ENCODE peak calls at places on chromosomes 4 and X, in nine cellular contexts. I, G, P, H, J, K, L, M and F are unnamed samples.
A peak's percentile ranks its signal among the peaks of the same experiment; 100 is the strongest.

GRCh38 chr4:159267940-159268327 is 165.1 kb downstream of the RAPGEF2 start:
- DNase-seq in P (no peak), L (no peak), G (no peak), K (no peak), H (no peak), M (no peak), I (no peak), J (no peak), F (peak; percentile 14)

GRCh38 chr4:98474408-98474844 is 184.0 kb downstream of the TSPAN5 start:
- DNase-seq in J (no peak), I (no peak), G (no peak), L (no peak), P (no peak), H (no peak), K (peak; percentile 76), M (no peak), F (no peak)

GRCh38 chr4:105146286-105147219 is at the start of gene TET2:
- DNase-seq in I (peak; percentile 79), J (peak; percentile 70), G (peak; percentile 95), M (peak; percentile 79), H (peak; percentile 93), K (peak; percentile 83), P (peak; percentile 76), L (peak; percentile 50), F (peak; percentile 87)

GRCh38 chr4:37726666-37727065 is 40.5 kb upstream of the RELL1 start:
- DNase-seq in G (no peak), P (no peak), L (no peak), H (no peak), K (no peak), M (no peak), J (no peak), I (no peak), F (no peak)

GRCh38 chrX:127259742-127260141 is 440.2 kb downstream of the PRR32 start:
- DNase-seq in G (no peak), K (no peak), J (no peak), L (no peak), I (no peak), P (no peak), M (no peak), H (no peak), F (no peak)

GRCh38 chr4:1317177-1318045 is 27.7 kb downstream of the MAEA start:
- DNase-seq in M (no peak), K (no peak), I (no peak), J (no peak), G (peak; percentile 51), H (peak; percentile 70), P (no peak), L (no peak), F (no peak)

GRCh38 chr4:170198742-170199141 is 109.0 kb upstream of the AADAT start:
- DNase-seq in K (no peak), I (no peak), J (peak; percentile 20), H (no peak), G (no peak), L (no peak), P (no peak), M (no peak), F (no peak)

GRCh38 chr4:52051213-52051614 is at the start of gene SPATA18:
- DNase-seq in J (peak; percentile 12), I (no peak), K (peak; percentile 41), M (peak; percentile 60), L (no peak), G (peak; percentile 64), H (peak; percentile 72), P (no peak), F (no peak)

GRCh38 chr4:75724867-75725724 is 719 bp downstream of the USO1 start:
- DNase-seq in G (peak; percentile 91), K (peak; percentile 75), H (peak; percentile 92), M (peak; percentile 74), P (peak; percentile 40), J (peak; percentile 80), L (peak; percentile 66), I (peak; percentile 47), F (peak; percentile 41)

GRCh38 chrX:14872355-14872754 is 514 bp downstream of the FANCB start:
- DNase-seq in L (peak; percentile 29), K (no peak), J (peak; percentile 1), I (no peak), M (no peak), H (no peak), P (no peak), G (no peak), F (no peak)

GRCh38 chr4:76554630-76555029 is 119.6 kb downstream of the SHROOM3 start:
- DNase-seq in J (no peak), M (no peak), P (no peak), H (no peak), G (no peak), K (no peak), I (no peak), L (no peak), F (no peak)

GRCh38 chr4:79235074-79235473 is 90.8 kb downstream of the NAA11 start:
- DNase-seq in L (no peak), H (no peak), K (no peak), P (no peak), G (no peak), J (no peak), M (no peak), I (no peak), F (no peak)

DNA sequence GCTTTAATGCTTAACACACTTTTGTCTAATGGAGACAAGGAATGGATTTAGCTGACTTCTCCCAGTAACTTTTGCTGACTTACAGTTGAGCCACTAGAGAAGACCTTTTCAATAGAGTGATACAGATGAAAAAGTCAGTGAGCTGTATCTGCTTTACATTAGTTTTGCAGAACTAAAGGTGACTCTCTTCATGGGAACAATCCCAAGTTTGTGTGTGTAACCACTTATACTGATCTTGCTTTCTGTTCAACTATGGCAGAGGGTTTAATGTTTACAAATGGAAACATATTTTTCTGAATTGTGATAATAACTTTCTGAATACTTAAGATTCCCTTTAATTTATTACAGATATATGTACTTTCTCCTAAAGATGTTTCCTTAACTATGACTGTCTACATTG is 182.6 kb upstream of the PUDP start:
- DNase-seq in M (no peak), L (no peak), I (no peak), K (no peak), G (no peak), P (no peak), H (no peak), J (no peak), F (no peak)
- H3K27ac ChIP-seq in M (no peak overlapping the region), L (no peak overlapping the region), I (no peak overlapping the region), K (no peak overlapping the region), G (no peak overlapping the region), P (peak overlapping the region; percentile 26), H (no peak overlapping the region), J (no peak overlapping the region), F (no peak overlapping the region)

DNA sequence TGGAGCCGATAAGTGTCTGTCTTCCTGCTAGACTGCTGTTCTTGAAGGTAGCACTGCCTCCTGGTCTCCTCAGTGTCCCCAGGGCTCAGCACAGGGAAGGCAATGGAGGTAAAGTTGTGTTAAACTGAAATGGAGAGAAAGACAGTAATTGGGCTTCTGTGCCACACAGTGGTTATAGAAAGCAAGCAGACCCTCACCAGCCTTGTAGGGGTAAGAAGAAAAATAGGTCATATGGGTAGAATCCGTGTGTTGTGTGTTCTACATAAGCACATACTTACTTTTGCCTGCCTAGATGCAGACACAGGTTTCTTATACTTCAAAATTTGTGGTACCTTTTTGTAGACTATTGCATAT is 49.7 kb downstream of the RHOH start:
- DNase-seq in H (no peak), P (no peak), J (no peak), I (no peak), K (no peak), L (no peak), M (no peak), G (no peak), F (no peak)
- H3K27ac ChIP-seq in H (no peak overlapping the region), P (no peak overlapping the region), J (no peak overlapping the region), I (peak overlapping the region; percentile 68), K (no peak overlapping the region), L (no peak overlapping the region), M (peak overlapping the region; percentile 85), G (no peak overlapping the region), F (no peak overlapping the region)

DNA sequence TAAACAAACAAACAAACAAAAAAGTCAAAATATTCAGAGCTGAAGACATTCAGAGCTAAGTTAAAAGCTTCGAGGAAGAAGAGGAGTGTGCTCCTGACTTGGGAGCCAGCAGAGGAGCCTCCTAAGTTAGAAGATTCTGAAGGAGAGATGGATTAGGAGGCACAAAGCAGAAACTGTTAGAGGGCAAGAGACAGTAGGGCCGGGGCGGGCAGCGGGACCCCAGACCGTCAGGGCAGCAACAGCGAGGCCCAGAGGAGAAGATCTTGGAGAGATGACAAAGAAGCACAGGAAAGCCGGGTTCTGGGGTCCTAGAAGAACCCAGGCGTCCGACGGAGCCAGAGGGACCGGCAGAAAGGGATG is 682 bp downstream of the KLHL13 start:
- DNase-seq in G (no peak), H (no peak), J (no peak), L (no peak), P (no peak), K (no peak), I (no peak), M (no peak), F (no peak)
- H3K27ac ChIP-seq in G (no peak overlapping the region), H (peak overlapping the region; percentile 74), J (no peak overlapping the region), L (no peak overlapping the region), P (peak overlapping the region; percentile 75), K (peak overlapping the region; percentile 40), I (no peak overlapping the region), M (peak overlapping the region; percentile 1), F (no peak overlapping the region)

GRCh38 chr4:67465032-67465762 is 80.1 kb downstream of the CENPC start:
- DNase-seq in P (no peak), I (no peak), J (no peak), K (no peak), H (no peak), M (no peak), L (no peak), G (no peak), F (no peak)

GRCh38 chr4:67465763-67466052 is 79.6 kb downstream of the CENPC start:
- DNase-seq in M (no peak), J (peak; percentile 12), G (no peak), L (no peak), I (no peak), K (no peak), P (no peak), H (no peak), F (no peak)

DNA sequence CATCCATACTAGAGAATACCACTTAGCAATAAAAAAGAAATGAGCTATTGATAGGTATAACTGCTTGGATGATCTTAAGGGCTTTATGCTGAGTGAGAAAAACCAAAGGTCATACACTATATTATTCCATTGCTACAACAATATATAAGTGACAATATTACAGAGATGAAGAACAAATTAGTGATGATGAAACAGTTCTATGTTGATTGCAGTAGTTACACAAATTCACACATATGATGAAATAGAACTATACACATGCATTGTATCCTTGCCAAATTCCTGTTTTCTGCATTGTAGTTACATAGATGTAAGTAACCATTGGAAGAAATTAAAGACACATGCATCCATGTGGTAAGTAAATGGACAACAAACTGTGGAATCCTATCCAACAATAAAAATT is 76.5 kb downstream of the CENPC start:
- DNase-seq in L (no peak), G (no peak), J (no peak), M (no peak), I (no peak), H (no peak), P (no peak), K (no peak), F (no peak)
- H3K27ac ChIP-seq in L (no peak overlapping the region), G (no peak overlapping the region), J (no peak overlapping the region), M (no peak overlapping the region), I (no peak overlapping the region), H (no peak overlapping the region), P (no peak overlapping the region), K (no peak overlapping the region), F (no peak overlapping the region)

DNA sequence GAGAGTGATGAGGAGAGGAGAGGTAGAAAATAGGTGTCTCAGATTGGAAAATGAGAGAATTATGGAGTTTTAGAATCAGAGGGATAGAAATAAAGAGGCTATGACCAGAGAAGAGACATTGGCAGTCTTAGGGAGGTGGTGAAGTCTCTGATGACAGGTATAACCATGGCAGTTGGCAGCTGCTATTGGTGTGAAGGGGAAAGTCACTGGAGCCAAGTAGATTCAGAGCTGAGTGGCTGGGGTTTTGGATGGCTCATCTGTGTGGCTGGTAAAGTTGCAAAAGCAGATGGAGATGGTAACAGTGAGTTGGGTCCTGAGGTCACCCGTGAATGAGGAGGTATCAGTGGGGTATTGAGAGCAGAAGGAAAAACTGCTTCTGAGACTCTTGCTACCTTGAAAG is 46.5 kb downstream of the ANAPC4 start:
- DNase-seq in M (no peak), P (no peak), J (no peak), G (no peak), I (no peak), H (no peak), L (no peak), K (no peak), F (no peak)
- H3K27ac ChIP-seq in M (no peak overlapping the region), P (no peak overlapping the region), J (no peak overlapping the region), G (no peak overlapping the region), I (no peak overlapping the region), H (no peak overlapping the region), L (no peak overlapping the region), K (no peak overlapping the region), F (no peak overlapping the region)